ENCODE peak calls at places on chromosomes 7 and 10, in seven cellular contexts. Q is NT2/D1; I is pancreas; H is HAP-1; L is esophagus muscularis mucosa; Z is CD8-positive, alpha-beta memory T cell; C is neural progenitor cell. R is an unnamed sample.
A peak's percentile ranks its signal among the peaks of the same experiment; 100 is the strongest.

GRCh38 chr7:104928721-104929400 is 85.1 kb upstream of the KMT2E start:
- DNase-seq in Q (no peak), I (no peak), H (no peak), L (no peak), Z (no peak), C (no peak), R (no peak)

GRCh38 chr10:96814264-96814663 is 17.8 kb upstream of the LCOR start:
- DNase-seq in Q (no peak), I (no peak), H (no peak), L (no peak), Z (no peak), C (no peak), R (no peak)

GRCh38 chr7:16915405-16915804 is 33.6 kb upstream of the AGR3 start:
- DNase-seq in Q (no peak), I (no peak), H (no peak), L (no peak), Z (no peak), C (no peak), R (no peak)

GRCh38 chr10:132861884-132862461 is 76.0 kb upstream of the NKX6-2 start:
- DNase-seq in Q (no peak), I (peak; percentile 63), H (peak; percentile 5), L (no peak), Z (no peak), C (no peak), R (no peak)

GRCh38 chr10:113528876-113529275 is 24.0 kb upstream of the HABP2 start:
- DNase-seq in Q (no peak), I (no peak), H (no peak), L (no peak), Z (no peak), C (no peak), R (no peak)

GRCh38 chr7:157646551-157646950 is 309.7 kb downstream of the DNAJB6 start:
- DNase-seq in Q (no peak), I (no peak), H (no peak), L (no peak), Z (no peak), C (no peak), R (no peak)

GRCh38 chr10:13110908-13111307 is 10.9 kb downstream of the OPTN start:
- DNase-seq in Q (no peak), I (no peak), H (no peak), L (no peak), Z (no peak), C (no peak), R (no peak)

GRCh38 chr10:114208351-114208750 is 29.2 kb downstream of the TDRD1 start:
- DNase-seq in Q (peak; percentile 43), I (no peak), H (no peak), L (no peak), Z (no peak), C (peak; percentile 60), R (peak; percentile 9)

GRCh38 chr10:4775808-4776207 is 50.2 kb upstream of the AKR1E2 start:
- DNase-seq in Q (no peak), I (no peak), H (no peak), L (no peak), Z (no peak), C (no peak), R (no peak)

GRCh38 chr7:4707980-4708411 is 25.9 kb downstream of the FOXK1 start:
- DNase-seq in Q (peak; percentile 97), I (no peak), H (peak; percentile 87), L (no peak), Z (no peak), C (peak; percentile 85), R (peak; percentile 82)

GRCh38 chr7:98805956-98806838 is 63.6 kb downstream of the TMEM130 start:
- DNase-seq in Q (no peak), I (no peak), H (no peak), L (no peak), Z (no peak), C (no peak), R (no peak)

GRCh38 chr10:42519761-42520460 is 118.5 kb downstream of the ZNF33B start:
- DNase-seq in Q (no peak), I (no peak), H (no peak), L (no peak), Z (no peak), C (no peak), R (no peak)

GRCh38 chr7:893686-894085 is 17.3 kb downstream of the GET4 start:
- DNase-seq in Q (no peak), I (no peak), H (no peak), L (no peak), Z (no peak), C (no peak), R (no peak)
- H3K36me3 ChIP-seq in Q (peaks cover 92% of the 10 kb centered on the region), I (peaks cover 52% of the 10 kb centered on the region), H (peaks cover 44% of the 10 kb centered on the region), L (peaks cover 55% of the 10 kb centered on the region), Z (peaks cover 30% of the 10 kb centered on the region), C (no peaks in the 10 kb centered on the region), R (peaks cover 64% of the 10 kb centered on the region)

GRCh38 chr10:122474145-122474739 is 12.9 kb downstream of the HTRA1 start:
- DNase-seq in Q (no peak), I (no peak), H (no peak), L (no peak), Z (no peak), C (no peak), R (no peak)

GRCh38 chr10:122476034-122476695 is 14.8 kb downstream of the HTRA1 start:
- DNase-seq in Q (no peak), I (no peak), H (no peak), L (no peak), Z (no peak), C (no peak), R (no peak)

GRCh38 chr10:122473116-122473515 is 11.8 kb downstream of the HTRA1 start:
- DNase-seq in Q (no peak), I (no peak), H (no peak), L (no peak), Z (no peak), C (no peak), R (no peak)

GRCh38 chr10:122475581-122475980 is 14.2 kb downstream of the HTRA1 start:
- DNase-seq in Q (no peak), I (no peak), H (peak; percentile 65), L (no peak), Z (no peak), C (peak; percentile 77), R (no peak)

GRCh38 chr10:122475130-122475529 is 13.8 kb downstream of the HTRA1 start:
- DNase-seq in Q (no peak), I (no peak), H (peak; percentile 61), L (no peak), Z (no peak), C (no peak), R (no peak)
- H3K4me3 ChIP-seq in Q (no peak overlapping the region), I (no peak overlapping the region), H (no peak overlapping the region), L (peak overlapping the region; percentile 20), Z (no peak overlapping the region), C (no peak overlapping the region), R (no peak overlapping the region)

GRCh38 chr7:85215098-85215497 is 28.2 kb upstream of the SEMA3D start:
- DNase-seq in Q (no peak), I (no peak), H (no peak), L (no peak), Z (no peak), C (no peak), R (no peak)
- H3K36me3 ChIP-seq in Q (no peaks in the 10 kb centered on the region), I (no peaks in the 10 kb centered on the region), H (no peaks in the 10 kb centered on the region), L (no peaks in the 10 kb centered on the region), Z (no peaks in the 10 kb centered on the region), C (no peaks in the 10 kb centered on the region), R (no peaks in the 10 kb centered on the region)

DNA sequence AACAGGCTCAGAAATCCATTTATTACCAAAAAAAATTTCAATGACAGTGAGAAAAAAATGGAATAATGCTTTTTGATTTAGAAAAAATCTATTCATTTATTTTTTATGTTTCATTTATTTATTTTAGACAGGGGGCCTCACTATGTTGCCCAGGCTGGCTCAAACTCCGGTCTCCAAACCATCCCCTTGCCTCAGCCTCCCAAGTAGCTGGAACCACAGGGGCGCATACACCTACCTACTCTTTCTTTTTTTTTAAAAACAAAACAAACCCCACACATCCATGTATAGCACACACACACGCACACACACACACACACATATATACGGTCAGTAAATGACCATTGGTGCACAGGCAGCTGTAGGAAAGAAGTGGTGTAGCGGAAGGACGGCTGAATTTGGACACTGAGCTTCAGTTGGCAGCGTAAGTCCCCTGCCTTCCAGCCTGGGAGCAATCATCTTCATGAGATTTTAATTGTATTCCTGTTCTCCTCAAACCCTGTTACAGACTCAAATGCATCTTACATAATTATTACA is 28.8 kb downstream of the ARL4A start:
- DNase-seq in Q (no peak), I (no peak), H (peak; percentile 50), L (no peak), Z (no peak), C (peak; percentile 57), R (no peak)
- H3K4me3 ChIP-seq in Q (no peak overlapping the region), I (no peak overlapping the region), H (no peak overlapping the region), L (no peak overlapping the region), Z (no peak overlapping the region), C (no peak overlapping the region), R (no peak overlapping the region)

GRCh38 chr7:6393667-6394056 is 54.1 kb downstream of the DAGLB start:
- DNase-seq in Q (no peak), I (no peak), H (no peak), L (no peak), Z (no peak), C (no peak), R (no peak)

GRCh38 chr7:6392712-6393666 is 54.8 kb downstream of the DAGLB start:
- DNase-seq in Q (no peak), I (no peak), H (no peak), L (no peak), Z (no peak), C (no peak), R (no peak)

GRCh38 chr7:6394114-6394513 is 53.6 kb downstream of the DAGLB start:
- DNase-seq in Q (no peak), I (no peak), H (no peak), L (no peak), Z (no peak), C (no peak), R (no peak)

GRCh38 chr7:6398943-6399342 is 48.8 kb downstream of the DAGLB start:
- DNase-seq in Q (no peak), I (no peak), H (peak; percentile 31), L (no peak), Z (no peak), C (no peak), R (no peak)

GRCh38 chr7:6395898-6396582 is 51.7 kb downstream of the DAGLB start:
- DNase-seq in Q (no peak), I (no peak), H (no peak), L (no peak), Z (no peak), C (no peak), R (no peak)
- H3K36me3 ChIP-seq in Q (peaks cover 82% of the 10 kb centered on the region), I (peaks cover 13% of the 10 kb centered on the region), H (peaks cover 49% of the 10 kb centered on the region), L (peaks cover 4% of the 10 kb centered on the region), Z (peaks cover 17% of the 10 kb centered on the region), C (no peaks in the 10 kb centered on the region), R (peaks cover 4% of the 10 kb centered on the region)

GRCh38 chr10:77909755-77910375 is 16.7 kb downstream of the DLG5 start:
- DNase-seq in Q (no peak), I (no peak), H (no peak), L (no peak), Z (no peak), C (peak; percentile 35), R (no peak)
- H3K4me3 ChIP-seq in Q (no peak overlapping the region), I (no peak overlapping the region), H (no peak overlapping the region), L (no peak overlapping the region), Z (no peak overlapping the region), C (no peak overlapping the region), R (no peak overlapping the region)

GRCh38 chr7:6151994-6152735 is 120.3 kb downstream of the CYTH3 start:
- DNase-seq in Q (no peak), I (no peak), H (no peak), L (no peak), Z (no peak), C (no peak), R (no peak)
- H3K36me3 ChIP-seq in Q (peaks cover 99% of the 10 kb centered on the region), I (peaks cover 78% of the 10 kb centered on the region), H (peaks cover 80% of the 10 kb centered on the region), L (peaks cover 86% of the 10 kb centered on the region), Z (peaks cover 47% of the 10 kb centered on the region), C (no peaks in the 10 kb centered on the region), R (peaks cover 47% of the 10 kb centered on the region)